ENCODE peak calls at places on chromosomes 13 and 19, in nine cellular contexts. O is cardiac fibroblast; N is EL; W is fibroblast of lung; V is occipital lobe; T is memory B cell; F is stimulated activated CD8-positive, alpha-beta memory T cell treated with anti-CD3 and anti-CD28 coated beads, Interleukin-7, amount 100 ng/mL, for 1 hour; Q is AG10803; C is NCI-H2081. H is an unnamed sample.

GRCh38 chr19:10520652-10521318 is 3.5 kb upstream of the S1PR5 start:
- DNase-seq in O (no peak), N (no peak), W (no peak), V (no peak), T (no peak), F (no peak), Q (no peak), C (no peak), H (no peak)

GRCh38 chr13:27283906-27284523 is 13.4 kb downstream of the RASL11A start:
- DNase-seq in O (peak; percentile 39), N (peak; percentile 28), W (no peak), V (no peak), T (no peak), F (no peak), Q (peak; percentile 20), C (peak; percentile 8), H (peak; percentile 36)

GRCh38 chr13:32791545-32792172 is 205.4 kb downstream of the PDS5B start:
- DNase-seq in O (no peak), N (peak; percentile 20), W (no peak), V (no peak), T (no peak), F (no peak), Q (peak; percentile 1), C (no peak), H (peak; percentile 49)

GRCh38 chr19:15551183-15552004 is 43.1 kb downstream of the CYP4F22 start:
- DNase-seq in O (peak; percentile 27), N (peak; percentile 31), W (no peak), V (no peak), T (peak; percentile 47), F (peak; percentile 40), Q (no peak), C (no peak), H (peak; percentile 77)

GRCh38 chr13:26458196-26458734 is 99.2 kb upstream of the WASF3 start:
- DNase-seq in O (peak; percentile 19), N (no peak), W (no peak), V (no peak), T (no peak), F (no peak), Q (no peak), C (no peak), H (no peak)

GRCh38 chr19:33872445-33873320 is 76.0 kb downstream of the KCTD15 start:
- DNase-seq in O (no peak), N (peak; percentile 52), W (no peak), V (no peak), T (no peak), F (no peak), Q (no peak), C (no peak), H (no peak)

GRCh38 chr19:40702337-40703012 is 12.0 kb upstream of the NUMBL start:
- DNase-seq in O (no peak), N (no peak), W (peak; percentile 26), V (peak; percentile 50), T (no peak), F (no peak), Q (peak; percentile 29), C (no peak), H (peak; percentile 64)

GRCh38 chr19:33953023-33953422 is 156.4 kb downstream of the KCTD15 start:
- DNase-seq in O (no peak), N (no peak), W (no peak), V (no peak), T (no peak), F (no peak), Q (no peak), C (no peak), H (no peak)

GRCh38 chr19:13314761-13315160 is 164.6 kb downstream of the IER2 start:
- DNase-seq in O (no peak), N (no peak), W (no peak), V (no peak), T (no peak), F (no peak), Q (no peak), C (no peak), H (no peak)

GRCh38 chr19:16894080-16894479 is 5.3 kb downstream of the F2RL3 start:
- DNase-seq in O (no peak), N (no peak), W (no peak), V (no peak), T (no peak), F (no peak), Q (no peak), C (no peak), H (no peak)

GRCh38 chr13:26168835-26169234 is 53.3 kb downstream of the RNF6 start:
- DNase-seq in O (no peak), N (no peak), W (no peak), V (no peak), T (no peak), F (no peak), Q (no peak), C (no peak), H (no peak)

H was measured in KBM-7.